ENCODE peak calls at places on chromosomes 2 and 18, in ten cellular contexts. R is thyroid gland; H is neural progenitor cell; P is upper lobe of right lung; F is heart left ventricle; A is tibial artery; L is aorta; D is GM23248; O is Peyer's patch; V is CD4-positive, alpha-beta memory T cell. M is an unnamed sample.

GRCh38 chr18:61992923-61993322 is 100.1 kb upstream of the RNF152 start:
- DNase-seq in R (no peak), H (no peak), P (no peak), F (no peak), A (no peak), L (no peak), D (peak; percentile 71), O (no peak), V (no peak), M (no peak)

GRCh38 chr2:177983183-177983788 is 89.3 kb downstream of the PDE11A start:
- DNase-seq in R (peak; percentile 69), H (peak; percentile 69), P (no peak), F (no peak), A (no peak), L (no peak), D (peak; percentile 79), O (no peak), V (no peak), M (no peak)

GRCh38 chr2:29606105-29606871 is 315.1 kb downstream of the ALK start:
- DNase-seq in R (no peak), H (no peak), P (no peak), F (no peak), A (no peak), L (no peak), D (peak; percentile 83), O (no peak), V (no peak), M (no peak)

GRCh38 chr18:26121476-26121875 is 12.2 kb upstream of the PSMA8 start:
- DNase-seq in R (no peak), H (no peak), P (no peak), F (no peak), A (no peak), L (no peak), D (peak; percentile 25), O (no peak), V (no peak), M (no peak)

GRCh38 chr2:62724886-62725711 is 19.6 kb downstream of the EHBP1 start:
- DNase-seq in R (no peak), H (peak; percentile 41), P (no peak), F (peak; percentile 24), A (no peak), L (peak; percentile 71), D (no peak), O (peak; percentile 62), V (peak; percentile 22), M (peak; percentile 5)

GRCh38 chr2:20212871-20213503 is 11.9 kb downstream of the SDC1 start:
- DNase-seq in R (peak; percentile 86), H (no peak), P (peak; percentile 89), F (no peak), A (no peak), L (no peak), D (no peak), O (peak; percentile 66), V (no peak), M (no peak)

GRCh38 chr2:167013227-167013626 is 124.9 kb downstream of the XIRP2 start:
- DNase-seq in R (no peak), H (no peak), P (no peak), F (no peak), A (no peak), L (no peak), D (no peak), O (no peak), V (no peak), M (no peak)

GRCh38 chr2:108449410-108450200 is 599 bp downstream of the GCC2 start:
- DNase-seq in R (peak; percentile 11), H (no peak), P (no peak), F (no peak), A (no peak), L (no peak), D (peak; percentile 63), O (peak; percentile 50), V (peak; percentile 69), M (peak; percentile 40)

GRCh38 chr2:115369380-115369779 is 926.9 kb downstream of the DPP10 start:
- DNase-seq in R (no peak), H (no peak), P (no peak), F (no peak), A (no peak), L (no peak), D (no peak), O (no peak), V (no peak), M (no peak)

GRCh38 chr18:12335503-12335902 is 27.5 kb downstream of the TUBB6 start:
- DNase-seq in R (no peak), H (no peak), P (no peak), F (no peak), A (no peak), L (no peak), D (no peak), O (no peak), V (no peak), M (no peak)
- H3K36me3 ChIP-seq in R (peaks cover 14% of the 10 kb centered on the region), H (peaks cover 14% of the 10 kb centered on the region), P (peaks cover 73% of the 10 kb centered on the region), F (peaks cover 35% of the 10 kb centered on the region), A (peaks cover 83% of the 10 kb centered on the region), L (peaks cover 5% of the 10 kb centered on the region), D (peaks cover 8% of the 10 kb centered on the region), O (no peaks in the 10 kb centered on the region), V (peaks cover 22% of the 10 kb centered on the region), M (peaks cover 16% of the 10 kb centered on the region)

GRCh38 chr18:23380817-23381216 is 72.3 kb upstream of the RIOK3 start:
- DNase-seq in R (no peak), H (no peak), P (no peak), F (no peak), A (no peak), L (no peak), D (no peak), O (no peak), V (no peak), M (no peak)

GRCh38 chr18:23380001-23380550 is 73.0 kb upstream of the RIOK3 start:
- DNase-seq in R (peak; percentile 96), H (no peak), P (peak; percentile 85), F (no peak), A (no peak), L (no peak), D (no peak), O (no peak), V (no peak), M (no peak)

GRCh38 chr18:23373564-23373963 is 79.5 kb upstream of the RIOK3 start:
- DNase-seq in R (no peak), H (no peak), P (no peak), F (no peak), A (no peak), L (no peak), D (no peak), O (no peak), V (no peak), M (no peak)

GRCh38 chr18:23377669-23378469 is 75.2 kb upstream of the RIOK3 start:
- DNase-seq in R (no peak), H (no peak), P (no peak), F (no peak), A (no peak), L (no peak), D (peak; percentile 92), O (no peak), V (no peak), M (no peak)

GRCh38 chr18:23378470-23378764 is 74.7 kb upstream of the RIOK3 start:
- DNase-seq in R (no peak), H (no peak), P (no peak), F (no peak), A (no peak), L (no peak), D (peak; percentile 44), O (no peak), V (no peak), M (no peak)
- H3K27ac ChIP-seq in R (peak overlapping the region; percentile 80), H (no peak overlapping the region), P (peak overlapping the region; percentile 32), F (peak overlapping the region; percentile 47), A (peak overlapping the region; percentile 64), L (no peak overlapping the region), D (peak overlapping the region; percentile 87), O (peak overlapping the region; percentile 75), V (no peak overlapping the region), M (no peak overlapping the region)

DNA sequence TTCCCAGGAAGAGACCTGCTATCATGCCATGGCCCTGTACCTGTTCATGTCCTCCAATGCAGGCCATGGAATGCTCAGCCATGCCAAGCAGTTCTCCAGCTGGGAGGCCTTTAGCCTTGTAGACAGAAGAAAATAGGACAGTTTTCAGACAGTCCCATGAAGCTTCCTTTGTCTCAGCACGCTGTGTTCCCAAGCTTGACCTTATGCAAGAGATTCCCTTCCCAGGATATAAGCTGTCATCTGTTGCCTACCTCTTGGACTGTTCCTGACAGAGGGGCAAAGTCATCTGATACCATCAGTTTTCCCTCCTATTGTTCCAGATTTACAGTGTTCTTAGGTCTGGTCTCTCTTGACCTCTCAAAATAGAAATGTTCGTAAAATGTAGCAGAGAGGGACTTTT is 96.6 kb upstream of the EML6 start:
- DNase-seq in R (no peak), H (no peak), P (no peak), F (no peak), A (no peak), L (no peak), D (no peak), O (no peak), V (no peak), M (no peak)
- H3K36me3 ChIP-seq in R (peaks cover 96% of the 10 kb centered on the region), H (peaks cover 11% of the 10 kb centered on the region), P (peaks cover 98% of the 10 kb centered on the region), F (peaks cover 89% of the 10 kb centered on the region), A (peaks cover 98% of the 10 kb centered on the region), L (peaks cover 2% of the 10 kb centered on the region), D (peaks cover 90% of the 10 kb centered on the region), O (no peaks in the 10 kb centered on the region), V (peaks cover 93% of the 10 kb centered on the region), M (peaks cover 87% of the 10 kb centered on the region)

DNA sequence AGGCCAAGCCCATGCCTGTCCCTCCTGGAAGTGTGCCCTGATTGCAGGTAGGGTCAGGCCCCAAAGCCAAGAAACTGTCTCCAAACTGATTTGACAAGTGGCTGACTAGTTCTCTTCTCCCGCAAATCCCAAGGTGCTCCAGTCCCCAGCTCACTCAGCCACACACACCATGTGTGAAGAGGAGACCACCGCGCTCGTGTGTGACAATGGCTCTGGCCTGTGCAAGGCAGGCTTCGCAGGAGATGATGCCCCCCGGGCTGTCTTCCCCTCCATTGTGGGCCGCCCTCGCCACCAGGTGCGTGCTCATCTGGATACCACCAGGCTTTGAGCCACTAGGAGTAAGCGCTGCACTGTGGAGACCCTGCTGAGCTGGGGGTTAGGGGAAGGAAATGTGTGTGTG is 8.3 kb downstream of the ACTG2 start:
- DNase-seq in R (no peak), H (no peak), P (no peak), F (no peak), A (no peak), L (no peak), D (no peak), O (no peak), V (no peak), M (no peak)
- H3K27ac ChIP-seq in R (no peak overlapping the region), H (no peak overlapping the region), P (no peak overlapping the region), F (no peak overlapping the region), A (peak overlapping the region; percentile 46), L (no peak overlapping the region), D (no peak overlapping the region), O (no peak overlapping the region), V (no peak overlapping the region), M (no peak overlapping the region)

DNA sequence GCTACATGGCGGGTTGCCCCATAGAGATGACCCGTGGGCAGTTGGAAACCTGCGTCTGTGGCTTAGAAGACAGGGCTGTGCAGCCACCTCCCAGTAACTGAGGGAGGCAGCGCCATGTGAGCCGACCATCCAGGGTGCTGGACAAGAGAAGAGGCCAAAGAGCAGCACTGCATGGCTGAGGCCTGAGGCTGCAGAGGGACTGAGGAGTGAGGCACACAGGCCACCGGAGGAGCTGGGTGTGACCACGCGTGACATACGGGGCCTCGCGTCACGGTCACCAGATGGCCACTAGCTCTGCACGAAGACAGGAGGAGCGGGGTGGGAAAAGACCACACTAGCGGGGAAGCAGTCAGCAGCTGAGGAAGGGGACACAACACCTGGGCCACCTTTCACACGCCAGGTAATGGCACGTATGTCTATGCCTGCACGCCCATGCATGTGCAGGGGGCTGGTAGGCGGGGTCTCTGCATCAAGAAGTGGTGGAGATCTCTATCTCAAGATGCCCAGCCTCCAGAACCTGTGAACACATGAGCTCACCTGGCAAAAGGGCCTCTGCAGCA is 61.4 kb downstream of the NDUFA10 start:
- DNase-seq in R (no peak), H (no peak), P (peak; percentile 52), F (no peak), A (no peak), L (no peak), D (no peak), O (no peak), V (no peak), M (no peak)
- H3K36me3 ChIP-seq in R (peaks cover 13% of the 10 kb centered on the region), H (no peaks in the 10 kb centered on the region), P (peaks cover 61% of the 10 kb centered on the region), F (peaks cover 69% of the 10 kb centered on the region), A (peaks cover 93% of the 10 kb centered on the region), L (no peaks in the 10 kb centered on the region), D (peaks cover 1% of the 10 kb centered on the region), O (no peaks in the 10 kb centered on the region), V (peaks cover 48% of the 10 kb centered on the region), M (peaks cover 13% of the 10 kb centered on the region)